ENCODE peak calls at places on chromosomes 3 and 15, in four cellular contexts. One of them, this sample, is unnamed.
A peak's percentile ranks its signal among the peaks of the same experiment; 100 is the strongest.

GRCh38 chr15:32844118-32844711 is 126.4 kb downstream of the GREM1 start:
- DNase-seq in head of caudate nucleus: no peak
- DNase-seq in Jurkat, Clone E6-1: peak; percentile 9
- DNase-seq in lower leg skin: no peak
- DNase-seq in this sample: no peak

GRCh38 chr3:129563850-129564535 is 21.0 kb downstream of the H1-8 start:
- DNase-seq in lower leg skin: no peak
- DNase-seq in head of caudate nucleus: no peak
- DNase-seq in Jurkat, Clone E6-1: no peak
- DNase-seq in this sample: no peak

GRCh38 chr15:60585743-60586708 is 107.1 kb upstream of the ICE2 start:
- DNase-seq in lower leg skin: peak; percentile 71
- DNase-seq in head of caudate nucleus: peak; percentile 74
- DNase-seq in Jurkat, Clone E6-1: peak; percentile 89
- DNase-seq in this sample: peak; percentile 70

GRCh38 chr3:126146525-126147146 is 33.8 kb downstream of the ALDH1L1 start:
- DNase-seq in head of caudate nucleus: peak; percentile 17
- DNase-seq in Jurkat, Clone E6-1: no peak
- DNase-seq in lower leg skin: no peak
- DNase-seq in this sample: no peak

GRCh38 chr3:46714728-46715506 is 2.8 kb downstream of the PRSS50 start:
- DNase-seq in Jurkat, Clone E6-1: no peak
- DNase-seq in head of caudate nucleus: peak; percentile 19
- DNase-seq in lower leg skin: no peak
- DNase-seq in this sample: no peak

GRCh38 chr3:134795776-134796312 is 784 bp downstream of the EPHB1 start:
- DNase-seq in lower leg skin: no peak
- DNase-seq in head of caudate nucleus: peak; percentile 56
- DNase-seq in Jurkat, Clone E6-1: no peak
- DNase-seq in this sample: no peak

GRCh38 chr3:176469694-176470205 is 727.5 kb downstream of the TBL1XR1 start:
- DNase-seq in head of caudate nucleus: no peak
- DNase-seq in lower leg skin: no peak
- DNase-seq in Jurkat, Clone E6-1: no peak
- DNase-seq in this sample: no peak

GRCh38 chr15:45254405-45255293 is 2.6 kb downstream of the SLC28A2 start:
- DNase-seq in head of caudate nucleus: no peak
- DNase-seq in lower leg skin: no peak
- DNase-seq in Jurkat, Clone E6-1: no peak
- DNase-seq in this sample: no peak

GRCh38 chr3:9902372-9903237 is at the start of gene IL17RE:
- DNase-seq in lower leg skin: peak; percentile 63
- DNase-seq in head of caudate nucleus: no peak
- DNase-seq in Jurkat, Clone E6-1: peak; percentile 45
- DNase-seq in this sample: peak; percentile 37

GRCh38 chr3:177370396-177370795 is 173.1 kb upstream of the TBL1XR1 start:
- DNase-seq in lower leg skin: no peak
- DNase-seq in Jurkat, Clone E6-1: no peak
- DNase-seq in head of caudate nucleus: no peak
- DNase-seq in this sample: no peak

GRCh38 chr15:52518487-52518886 is 10.2 kb downstream of the MYO5A start:
- DNase-seq in head of caudate nucleus: no peak
- DNase-seq in lower leg skin: no peak
- DNase-seq in Jurkat, Clone E6-1: no peak
- DNase-seq in this sample: no peak

GRCh38 chr15:38297623-38298388 is 45.2 kb downstream of the SPRED1 start:
- DNase-seq in head of caudate nucleus: no peak
- DNase-seq in Jurkat, Clone E6-1: no peak
- DNase-seq in lower leg skin: no peak
- DNase-seq in this sample: no peak

GRCh38 chr15:90879730-90880366 is 4.5 kb upstream of the FES start:
- DNase-seq in head of caudate nucleus: no peak
- DNase-seq in lower leg skin: no peak
- DNase-seq in Jurkat, Clone E6-1: no peak
- DNase-seq in this sample: no peak

GRCh38 chr3:114627760-114628159 is 333.9 kb downstream of the TIGIT start:
- DNase-seq in head of caudate nucleus: no peak
- DNase-seq in Jurkat, Clone E6-1: no peak
- DNase-seq in lower leg skin: peak; percentile 71
- DNase-seq in this sample: no peak

GRCh38 chr15:31214864-31215489 is 111.7 kb upstream of the KLF13 start:
- DNase-seq in head of caudate nucleus: no peak
- DNase-seq in lower leg skin: peak; percentile 69
- DNase-seq in Jurkat, Clone E6-1: no peak
- DNase-seq in this sample: no peak

GRCh38 chr3:69324362-69325025 is 61.4 kb downstream of the FRMD4B start:
- DNase-seq in head of caudate nucleus: no peak
- DNase-seq in Jurkat, Clone E6-1: peak; percentile 46
- DNase-seq in lower leg skin: no peak
- DNase-seq in this sample: no peak

GRCh38 chr3:58178528-58179234 is 32.1 kb downstream of the DNASE1L3 start:
- DNase-seq in head of caudate nucleus: no peak
- DNase-seq in lower leg skin: no peak
- DNase-seq in Jurkat, Clone E6-1: no peak
- DNase-seq in this sample: no peak

GRCh38 chr15:85444329-85444605 is 63.9 kb downstream of the AKAP13 start:
- DNase-seq in Jurkat, Clone E6-1: no peak
- DNase-seq in lower leg skin: no peak
- DNase-seq in head of caudate nucleus: no peak
- DNase-seq in this sample: no peak

GRCh38 chr15:42725331-42725903 is 11.5 kb downstream of the CDAN1 start:
- DNase-seq in lower leg skin: no peak
- DNase-seq in head of caudate nucleus: no peak
- DNase-seq in Jurkat, Clone E6-1: no peak
- DNase-seq in this sample: no peak

GRCh38 chr3:148084931-148085330 is 612.8 kb upstream of the AGTR1 start:
- DNase-seq in lower leg skin: no peak
- DNase-seq in Jurkat, Clone E6-1: no peak
- DNase-seq in head of caudate nucleus: no peak
- DNase-seq in this sample: no peak

GRCh38 chr15:33994005-33994615 is 25.8 kb downstream of the CHRM5 start:
- DNase-seq in Jurkat, Clone E6-1: peak; percentile 7
- DNase-seq in head of caudate nucleus: no peak
- DNase-seq in lower leg skin: no peak
- DNase-seq in this sample: no peak

GRCh38 chr3:98680723-98681122 is 82.4 kb upstream of the ST3GAL6 start:
- DNase-seq in head of caudate nucleus: no peak
- DNase-seq in Jurkat, Clone E6-1: no peak
- DNase-seq in lower leg skin: no peak
- DNase-seq in this sample: no peak

GRCh38 chr3:18062289-18063025 is 320.0 kb upstream of the TBC1D5 start:
- DNase-seq in head of caudate nucleus: no peak
- DNase-seq in Jurkat, Clone E6-1: no peak
- DNase-seq in lower leg skin: no peak
- DNase-seq in this sample: no peak

GRCh38 chr3:51657234-51657633 is 13.8 kb upstream of the TEX264 start:
- DNase-seq in Jurkat, Clone E6-1: no peak
- DNase-seq in lower leg skin: no peak
- DNase-seq in head of caudate nucleus: no peak
- DNase-seq in this sample: no peak

GRCh38 chr3:112411425-112411824 is 78.5 kb downstream of the CD200 start:
- DNase-seq in head of caudate nucleus: no peak
- DNase-seq in Jurkat, Clone E6-1: no peak
- DNase-seq in lower leg skin: no peak
- DNase-seq in this sample: no peak

GRCh38 chr3:72798552-72799195 is 49.6 kb downstream of the SHQ1 start:
- DNase-seq in lower leg skin: no peak
- DNase-seq in Jurkat, Clone E6-1: no peak
- DNase-seq in head of caudate nucleus: no peak
- DNase-seq in this sample: no peak

GRCh38 chr3:167750273-167750971 is 14.9 kb downstream of the SERPINI1 start:
- DNase-seq in lower leg skin: no peak
- DNase-seq in Jurkat, Clone E6-1: no peak
- DNase-seq in head of caudate nucleus: no peak
- DNase-seq in this sample: no peak

GRCh38 chr15:61169904-61170695 is 59.0 kb downstream of the RORA start:
- DNase-seq in lower leg skin: no peak
- DNase-seq in Jurkat, Clone E6-1: peak; percentile 35
- DNase-seq in head of caudate nucleus: no peak
- DNase-seq in this sample: no peak

GRCh38 chr3:13158871-13159270 is 85.6 kb upstream of the IQSEC1 start:
- DNase-seq in Jurkat, Clone E6-1: no peak
- DNase-seq in lower leg skin: no peak
- DNase-seq in head of caudate nucleus: no peak
- DNase-seq in this sample: no peak

GRCh38 chr15:68447976-68448755 is 16.2 kb upstream of the ITGA11 start:
- DNase-seq in Jurkat, Clone E6-1: no peak
- DNase-seq in head of caudate nucleus: no peak
- DNase-seq in lower leg skin: peak; percentile 8
- DNase-seq in this sample: no peak